ENCODE peak calls at places on chromosomes 13 and 19, in nine cellular contexts. One of them, this sample, is unnamed.

GRCh38 chr19:2047449-2048103 is 3.5 kb downstream of the MKNK2 start:
- DNase-seq in dorsolateral prefrontal cortex: no peak
- DNase-seq in dermis microvascular lymphatic vessel endothelial cell: peak
- DNase-seq in Ammon's horn: no peak
- DNase-seq in IMR-90: no peak
- DNase-seq in effector CD4-positive, alpha-beta T cell: no peak
- DNase-seq in fibroblast of lung: peak
- DNase-seq in NCI-H1105: no peak
- DNase-seq in NCI-H187 treated with DMSO at 0.1 percent for 48 hours: no peak
- DNase-seq in this sample: no peak

GRCh38 chr13:112664501-112665203 is 25.2 kb upstream of the ATP11A start:
- DNase-seq in NCI-H187 treated with DMSO at 0.1 percent for 48 hours: no peak
- DNase-seq in IMR-90: peak
- DNase-seq in effector CD4-positive, alpha-beta T cell: no peak
- DNase-seq in fibroblast of lung: no peak
- DNase-seq in dermis microvascular lymphatic vessel endothelial cell: no peak
- DNase-seq in Ammon's horn: no peak
- DNase-seq in NCI-H1105: no peak
- DNase-seq in dorsolateral prefrontal cortex: peak
- DNase-seq in this sample: no peak

GRCh38 chr13:42593719-42594012 is 19.7 kb downstream of the TNFSF11 start:
- DNase-seq in Ammon's horn: no peak
- DNase-seq in effector CD4-positive, alpha-beta T cell: no peak
- DNase-seq in NCI-H187 treated with DMSO at 0.1 percent for 48 hours: no peak
- DNase-seq in dorsolateral prefrontal cortex: no peak
- DNase-seq in IMR-90: no peak
- DNase-seq in NCI-H1105: no peak
- DNase-seq in fibroblast of lung: no peak
- DNase-seq in dermis microvascular lymphatic vessel endothelial cell: no peak
- DNase-seq in this sample: no peak

GRCh38 chr19:38862321-38863059 is 12.7 kb upstream of the HNRNPL start:
- DNase-seq in Ammon's horn: no peak
- DNase-seq in NCI-H187 treated with DMSO at 0.1 percent for 48 hours: peak
- DNase-seq in dermis microvascular lymphatic vessel endothelial cell: peak
- DNase-seq in NCI-H1105: peak
- DNase-seq in dorsolateral prefrontal cortex: no peak
- DNase-seq in IMR-90: no peak
- DNase-seq in fibroblast of lung: peak
- DNase-seq in effector CD4-positive, alpha-beta T cell: no peak
- DNase-seq in this sample: no peak

GRCh38 chr13:19183676-19184075 is 2.1 kb upstream of the TUBA3C start:
- DNase-seq in IMR-90: no peak
- DNase-seq in dermis microvascular lymphatic vessel endothelial cell: no peak
- DNase-seq in NCI-H1105: no peak
- DNase-seq in effector CD4-positive, alpha-beta T cell: no peak
- DNase-seq in NCI-H187 treated with DMSO at 0.1 percent for 48 hours: no peak
- DNase-seq in Ammon's horn: no peak
- DNase-seq in fibroblast of lung: no peak
- DNase-seq in dorsolateral prefrontal cortex: no peak
- DNase-seq in this sample: no peak

GRCh38 chr13:44904982-44905381 is 84.3 kb downstream of the NUFIP1 start:
- DNase-seq in Ammon's horn: peak
- DNase-seq in dorsolateral prefrontal cortex: no peak
- DNase-seq in NCI-H187 treated with DMSO at 0.1 percent for 48 hours: no peak
- DNase-seq in NCI-H1105: no peak
- DNase-seq in IMR-90: peak
- DNase-seq in dermis microvascular lymphatic vessel endothelial cell: peak
- DNase-seq in effector CD4-positive, alpha-beta T cell: no peak
- DNase-seq in fibroblast of lung: peak
- DNase-seq in this sample: peak

GRCh38 chr19:45507864-45508680 is 793 bp downstream of the VASP start:
- DNase-seq in Ammon's horn: no peak
- DNase-seq in effector CD4-positive, alpha-beta T cell: peak
- DNase-seq in dermis microvascular lymphatic vessel endothelial cell: peak
- DNase-seq in dorsolateral prefrontal cortex: no peak
- DNase-seq in IMR-90: no peak
- DNase-seq in NCI-H187 treated with DMSO at 0.1 percent for 48 hours: no peak
- DNase-seq in NCI-H1105: peak
- DNase-seq in fibroblast of lung: no peak
- DNase-seq in this sample: no peak

GRCh38 chr13:35794734-35795389 is 318.4 kb upstream of the MAB21L1 start:
- DNase-seq in effector CD4-positive, alpha-beta T cell: no peak
- DNase-seq in dorsolateral prefrontal cortex: no peak
- DNase-seq in dermis microvascular lymphatic vessel endothelial cell: no peak
- DNase-seq in IMR-90: peak
- DNase-seq in Ammon's horn: no peak
- DNase-seq in NCI-H1105: no peak
- DNase-seq in NCI-H187 treated with DMSO at 0.1 percent for 48 hours: no peak
- DNase-seq in fibroblast of lung: peak
- DNase-seq in this sample: no peak

GRCh38 chr13:35888327-35888940 is 242.7 kb downstream of the DCLK1 start:
- DNase-seq in effector CD4-positive, alpha-beta T cell: no peak
- DNase-seq in IMR-90: peak
- DNase-seq in Ammon's horn: peak
- DNase-seq in NCI-H1105: peak
- DNase-seq in dermis microvascular lymphatic vessel endothelial cell: no peak
- DNase-seq in fibroblast of lung: peak
- DNase-seq in NCI-H187 treated with DMSO at 0.1 percent for 48 hours: no peak
- DNase-seq in dorsolateral prefrontal cortex: no peak
- DNase-seq in this sample: no peak

GRCh38 chr13:107370036-107370785 is 802.3 kb upstream of the ARGLU1 start:
- DNase-seq in NCI-H1105: no peak
- DNase-seq in Ammon's horn: peak
- DNase-seq in dorsolateral prefrontal cortex: no peak
- DNase-seq in NCI-H187 treated with DMSO at 0.1 percent for 48 hours: no peak
- DNase-seq in fibroblast of lung: peak
- DNase-seq in dermis microvascular lymphatic vessel endothelial cell: peak
- DNase-seq in IMR-90: peak
- DNase-seq in effector CD4-positive, alpha-beta T cell: no peak
- DNase-seq in this sample: no peak

GRCh38 chr19:45444318-45445041 is 20.8 kb upstream of the ERCC1 start:
- DNase-seq in dermis microvascular lymphatic vessel endothelial cell: peak
- DNase-seq in NCI-H187 treated with DMSO at 0.1 percent for 48 hours: no peak
- DNase-seq in Ammon's horn: peak
- DNase-seq in fibroblast of lung: peak
- DNase-seq in NCI-H1105: peak
- DNase-seq in effector CD4-positive, alpha-beta T cell: peak
- DNase-seq in IMR-90: peak
- DNase-seq in dorsolateral prefrontal cortex: peak
- DNase-seq in this sample: peak

GRCh38 chr19:6811906-6812305 is 39.4 kb downstream of the VAV1 start:
- DNase-seq in NCI-H1105: no peak
- DNase-seq in NCI-H187 treated with DMSO at 0.1 percent for 48 hours: no peak
- DNase-seq in dorsolateral prefrontal cortex: no peak
- DNase-seq in Ammon's horn: peak
- DNase-seq in effector CD4-positive, alpha-beta T cell: no peak
- DNase-seq in IMR-90: peak
- DNase-seq in fibroblast of lung: peak
- DNase-seq in dermis microvascular lymphatic vessel endothelial cell: peak
- DNase-seq in this sample: no peak

GRCh38 chr19:45931055-45931454 is 16.5 kb upstream of the NANOS2 start:
- DNase-seq in Ammon's horn: no peak
- DNase-seq in effector CD4-positive, alpha-beta T cell: no peak
- DNase-seq in dermis microvascular lymphatic vessel endothelial cell: peak
- DNase-seq in NCI-H187 treated with DMSO at 0.1 percent for 48 hours: no peak
- DNase-seq in fibroblast of lung: no peak
- DNase-seq in dorsolateral prefrontal cortex: no peak
- DNase-seq in NCI-H1105: no peak
- DNase-seq in IMR-90: no peak
- DNase-seq in this sample: no peak

GRCh38 chr19:8413593-8413923 is 453 bp downstream of the MARCHF2 start:
- DNase-seq in dermis microvascular lymphatic vessel endothelial cell: no peak
- DNase-seq in fibroblast of lung: no peak
- DNase-seq in Ammon's horn: no peak
- DNase-seq in IMR-90: no peak
- DNase-seq in dorsolateral prefrontal cortex: no peak
- DNase-seq in effector CD4-positive, alpha-beta T cell: no peak
- DNase-seq in NCI-H187 treated with DMSO at 0.1 percent for 48 hours: no peak
- DNase-seq in NCI-H1105: no peak
- DNase-seq in this sample: no peak

GRCh38 chr13:61144834-61145593 is 270.6 kb downstream of the PCDH20 start:
- DNase-seq in fibroblast of lung: no peak
- DNase-seq in NCI-H1105: no peak
- DNase-seq in effector CD4-positive, alpha-beta T cell: no peak
- DNase-seq in NCI-H187 treated with DMSO at 0.1 percent for 48 hours: no peak
- DNase-seq in Ammon's horn: no peak
- DNase-seq in IMR-90: no peak
- DNase-seq in dorsolateral prefrontal cortex: no peak
- DNase-seq in dermis microvascular lymphatic vessel endothelial cell: no peak
- DNase-seq in this sample: no peak